ENCODE peak calls at places on chromosome 22, in seven cellular contexts. O is dermis blood vessel endothelial cell; D is activated T-cell treated with anti-CD3 and anti-CD28 coated beads, Interleukin-2, amount 50 U/mL, for 24 hours; I is OCI-LY7; X is K562; P is activated CD4-positive, alpha-beta T cell treated with anti-CD3 and anti-CD28 coated beads, Interleukin-2, amount 10 ng/mL, durations not matched to agents 7 days and 5 days; Q is CD4-positive, alpha-beta memory T cell. S is an unnamed sample.

GRCh38 chr22:42608481-42609361 is 6.0 kb downstream of the POLDIP3 start:
- DNase-seq in D (no peak), X (no peak), P (no peak), I (no peak), O (peak), Q (no peak), S (no peak)

GRCh38 chr22:33126881-33127280 is 68.7 kb upstream of the SYN3 start:
- DNase-seq in Q (no peak), P (no peak), D (no peak), I (peak), O (no peak), X (no peak), S (no peak)

GRCh38 chr22:17922925-17923898 is 101.1 kb downstream of the MICAL3 start:
- DNase-seq in D (no peak), O (peak), X (no peak), I (no peak), P (no peak), Q (no peak), S (no peak)

GRCh38 chr22:32544953-32545558 is 70.4 kb downstream of the FBXO7 start:
- DNase-seq in D (no peak), X (no peak), I (no peak), P (no peak), Q (no peak), O (no peak), S (no peak)

GRCh38 chr22:48357196-48357595 is 1470.5 kb downstream of the BRD1 start:
- DNase-seq in X (no peak), O (no peak), P (no peak), I (no peak), D (no peak), Q (no peak), S (no peak)

GRCh38 chr22:45551310-45552016 is 48.8 kb downstream of the FBLN1 start:
- DNase-seq in X (no peak), I (no peak), Q (no peak), D (no peak), P (no peak), O (no peak), S (no peak)

GRCh38 chr22:26551568-26551967 is 38.4 kb downstream of the TPST2 start:
- DNase-seq in X (no peak), Q (no peak), D (no peak), P (no peak), O (no peak), I (no peak), S (no peak)

GRCh38 chr22:23913306-23913660 is 19.1 kb downstream of the MIF start:
- DNase-seq in I (peak), D (peak), O (peak), X (no peak), Q (no peak), P (no peak), S (no peak)

GRCh38 chr22:39234157-39234793 is 10.5 kb downstream of the PDGFB start:
- DNase-seq in D (no peak), X (no peak), I (no peak), Q (no peak), P (no peak), O (peak), S (no peak)

S was measured in RPMI8226.